ENCODE peak calls at places on chromosomes 4 and X, in four cellular contexts. M is neural progenitor cell, L is OCI-LY7, Q is cardiac muscle cell. Z is an unnamed sample.

GRCh38 chrX:133046601-133047000 is 50.3 kb downstream of the USP26 start:
- DNase-seq in Q (no peak), M (no peak), L (no peak), Z (no peak)

GRCh38 chrX:13373807-13374187 is 53.9 kb upstream of the ATXN3L start:
- DNase-seq in Q (peak; percentile 85), M (no peak), L (no peak), Z (no peak)

GRCh38 chr4:48877827-48878535 is 28.6 kb downstream of the OCIAD2 start:
- DNase-seq in M (no peak), L (peak; percentile 33), Q (no peak), Z (no peak)

GRCh38 chrX:30597258-30598012 is 19.9 kb upstream of the TASL start:
- DNase-seq in M (no peak), Q (no peak), L (peak; percentile 56), Z (no peak)

GRCh38 chr4:73055241-73055897 is 14.1 kb downstream of the COX18 start:
- DNase-seq in L (no peak), Q (no peak), M (no peak), Z (peak; percentile 61)

GRCh38 chr4:38133711-38134480 is 173.7 kb downstream of the PTTG2 start:
- DNase-seq in L (no peak), M (no peak), Q (no peak), Z (no peak)

GRCh38 chrX:153336128-153336894 is 2.4 kb downstream of the ZNF275 start:
- DNase-seq in Q (no peak), M (no peak), L (peak; percentile 54), Z (peak; percentile 43)

GRCh38 chr4:123166023-123166422 is 230.6 kb upstream of the SPRY1 start:
- DNase-seq in Q (no peak), L (no peak), M (no peak), Z (no peak)

GRCh38 chr4:16616981-16617380 is 281.5 kb downstream of the LDB2 start:
- DNase-seq in L (no peak), Q (no peak), M (no peak), Z (no peak)

GRCh38 chr4:13399257-13399656 is 84.9 kb downstream of the RAB28 start:
- DNase-seq in L (no peak), M (no peak), Q (peak; percentile 17), Z (no peak)

GRCh38 chrX:11750694-11751093 is 7.3 kb upstream of the MSL3 start:
- DNase-seq in Q (no peak), L (no peak), M (no peak), Z (no peak)

GRCh38 chrX:132413459-132413858 is 75.4 kb downstream of the MBNL3 start:
- DNase-seq in M (peak; percentile 33), L (no peak), Q (no peak), Z (no peak)

GRCh38 chr4:175308236-175308635 is 390.1 kb downstream of the ADAM29 start:
- DNase-seq in Q (no peak), L (no peak), M (no peak), Z (no peak)

GRCh38 chrX:153598541-153599191 is at the start of gene CCNQ:
- DNase-seq in L (peak; percentile 40), M (peak; percentile 60), Q (peak; percentile 32), Z (peak; percentile 10)

GRCh38 chr4:159366966-159367365 is 264.1 kb downstream of the RAPGEF2 start:
- DNase-seq in L (no peak), M (no peak), Q (no peak), Z (no peak)

GRCh38 chr4:1235381-1236102 is 13.4 kb downstream of the CTBP1 start:
- DNase-seq in L (no peak), Q (no peak), M (no peak), Z (no peak)

GRCh38 chr4:13891544-13891939 is 264.0 kb upstream of the BOD1L1 start:
- DNase-seq in L (no peak), M (no peak), Q (no peak), Z (no peak)

GRCh38 chrX:129493643-129494042 is 29.6 kb downstream of the SMARCA1 start:
- DNase-seq in Q (peak; percentile 31), M (no peak), L (no peak), Z (no peak)

GRCh38 chrX:1442724-1443367 is 9.9 kb downstream of the ASMTL start:
- DNase-seq in Q (no peak), M (no peak), L (no peak), Z (no peak)

GRCh38 chr4:40055379-40055872 is 1.2 kb upstream of the N4BP2 start:
- DNase-seq in L (no peak), M (no peak), Q (no peak), Z (no peak)

GRCh38 chrX:145405012-145405411 is 157.7 kb downstream of the SPANXN1 start:
- DNase-seq in M (peak; percentile 38), L (peak; percentile 17), Q (peak; percentile 2), Z (peak; percentile 56)

GRCh38 chrX:39688576-39689373 is 409.0 kb downstream of the BCOR start:
- DNase-seq in L (no peak), M (peak; percentile 95), Q (peak; percentile 75), Z (peak; percentile 52)

GRCh38 chr4:87077834-87078585 is 142.4 kb downstream of the KLHL8 start:
- DNase-seq in Q (peak; percentile 25), L (no peak), M (no peak), Z (no peak)

GRCh38 chrX:132009344-132009743 is 13.8 kb upstream of the STK26 start:
- DNase-seq in L (no peak), Q (no peak), M (no peak), Z (no peak)

GRCh38 chrX:116272881-116273280 is 102.3 kb downstream of the AGTR2 start:
- DNase-seq in Q (peak; percentile 20), L (no peak), M (no peak), Z (no peak)

GRCh38 chr4:4599886-4600285 is 58.0 kb upstream of the STX18 start:
- DNase-seq in L (no peak), Q (no peak), M (no peak), Z (no peak)

GRCh38 chrX:118536204-118536603 is 40.6 kb downstream of the DOCK11 start:
- DNase-seq in Q (no peak), L (no peak), M (no peak), Z (no peak)

GRCh38 chrX:138191998-138192397 is 519.5 kb downstream of the FGF13 start:
- DNase-seq in L (peak; percentile 15), M (peak; percentile 64), Q (peak; percentile 1), Z (peak; percentile 31)
- TF ChIP-seq CTCF in L (peak; percentile 70), M (peak; percentile 75), Q (no peak), Z (peak; percentile 48)

GRCh38 chrX:82092307-82092706 is 890.4 kb downstream of the SH3BGRL start:
- DNase-seq in M (no peak), L (no peak), Q (no peak), Z (peak; percentile 81)

GRCh38 chrX:82087699-82088098 is 885.8 kb downstream of the SH3BGRL start:
- DNase-seq in M (no peak), L (no peak), Q (no peak), Z (peak; percentile 75)
- H3K9me3 ChIP-seq in M (peaks cover 24% of the 10 kb centered on the region), L (no peaks in the 10 kb centered on the region), Q (no peaks in the 10 kb centered on the region), Z (no peaks in the 10 kb centered on the region)

GRCh38 chr4:52670121-52670520 is 11.0 kb upstream of the USP46 start:
- DNase-seq in M (no peak), Q (no peak), L (no peak), Z (no peak)

GRCh38 chr4:52665592-52665991 is 6.5 kb upstream of the USP46 start:
- DNase-seq in Q (no peak), L (peak; percentile 62), M (no peak), Z (peak; percentile 15)

DNA sequence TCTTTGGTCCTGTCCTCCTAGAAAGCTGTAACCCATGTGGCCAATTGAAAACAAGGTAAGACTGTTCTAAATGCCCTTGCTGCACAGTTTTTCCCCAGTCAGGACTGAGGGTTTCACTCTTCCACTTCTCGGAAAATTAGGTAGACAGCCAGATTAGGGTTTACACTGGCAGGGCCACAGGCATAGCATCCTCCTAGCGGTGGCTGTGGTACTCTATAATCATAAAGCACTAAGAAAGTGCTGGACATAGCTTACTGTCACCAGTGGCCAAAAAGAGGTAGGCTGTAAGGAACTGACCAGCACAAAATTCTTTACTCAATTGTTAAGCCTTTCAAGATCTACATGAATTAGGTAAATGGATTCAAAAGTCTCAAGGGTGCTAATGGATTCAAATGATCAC is 11.6 kb upstream of the USP46 start:
- DNase-seq in L (no peak), M (no peak), Q (no peak), Z (no peak)
- TF ChIP-seq CTCF in L (no peak), M (no peak), Q (no peak), Z (no peak)

GRCh38 chr4:126109836-126110235 is 795.1 kb downstream of the FAT4 start:
- DNase-seq in L (no peak), M (no peak), Q (no peak), Z (no peak)

GRCh38 chr4:126113058-126113457 is 798.3 kb downstream of the FAT4 start:
- DNase-seq in L (no peak), Q (no peak), M (no peak), Z (no peak)
- H3K9me3 ChIP-seq in L (no peaks in the 10 kb centered on the region), Q (no peaks in the 10 kb centered on the region), M (no peaks in the 10 kb centered on the region), Z (no peaks in the 10 kb centered on the region)

GRCh38 chrX:102832661-102833060 is 104.4 kb upstream of the RAB40AL start:
- DNase-seq in L (no peak), M (peak; percentile 16), Q (peak; percentile 58), Z (no peak)

GRCh38 chrX:102837843-102838242 is 99.2 kb upstream of the RAB40AL start:
- DNase-seq in Q (no peak), L (no peak), M (no peak), Z (no peak)

GRCh38 chrX:102840871-102841705 is 96.0 kb upstream of the RAB40AL start:
- DNase-seq in M (peak; percentile 33), L (no peak), Q (peak; percentile 18), Z (no peak)

GRCh38 chrX:102833136-102833535 is 103.9 kb upstream of the RAB40AL start:
- DNase-seq in M (no peak), L (no peak), Q (peak; percentile 18), Z (no peak)

DNA sequence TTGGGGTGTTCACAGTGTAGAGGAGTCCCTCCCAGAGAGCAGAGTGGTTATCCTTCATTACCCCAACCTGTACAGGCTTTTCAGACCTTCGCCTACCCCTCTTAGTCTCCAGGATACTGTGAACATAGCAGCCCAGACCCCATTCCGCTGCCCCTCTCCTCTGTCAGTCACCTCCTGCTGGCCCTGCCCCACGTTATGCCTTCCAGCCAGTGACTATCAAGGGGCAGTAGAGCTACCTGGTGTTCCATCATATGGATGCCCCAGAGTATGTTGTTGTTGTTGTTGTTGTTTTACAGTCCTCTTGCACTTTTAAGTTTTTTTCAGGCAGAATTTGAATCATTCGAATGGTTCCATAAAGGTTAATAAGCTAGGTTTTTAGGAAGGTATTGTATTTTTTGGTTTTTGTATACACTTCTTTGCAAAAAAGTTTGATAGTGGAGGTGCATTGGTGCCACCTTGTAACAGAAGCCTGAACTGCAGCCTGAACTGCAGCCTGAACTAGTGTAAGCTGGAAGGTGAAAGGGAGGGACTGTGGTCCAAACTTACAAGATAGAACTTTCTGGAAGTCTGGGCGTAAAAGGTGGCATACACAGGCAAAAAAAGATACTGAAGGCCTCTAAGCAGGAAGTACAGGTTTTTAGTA is 101.4 kb upstream of the RAB40AL start:
- DNase-seq in L (peak; percentile 4), Q (peak; percentile 51), M (peak; percentile 19), Z (peak; percentile 17)
- TF ChIP-seq CTCF in L (peak; percentile 65), Q (peak; percentile 64), M (peak; percentile 52), Z (peak; percentile 58)

GRCh38 chr4:177660223-177660622 is 218.0 kb upstream of the AGA start:
- DNase-seq in Q (no peak), L (no peak), M (no peak), Z (no peak)
- H3K9me3 ChIP-seq in Q (no peaks in the 10 kb centered on the region), L (no peaks in the 10 kb centered on the region), M (peaks cover 4% of the 10 kb centered on the region), Z (no peaks in the 10 kb centered on the region)

Z was measured in MM.1S.